ENCODE peak calls at places on chromosomes 7 and 10, in four cellular contexts. D is cardiac muscle cell; A is CD8-positive, alpha-beta T cell; S is AG04450. T is an unnamed sample.

GRCh38 chr7:18234519-18234918 is 206.9 kb upstream of the PRPS1L1 start:
- DNase-seq in A (no peak), D (no peak), S (no peak), T (no peak)

GRCh38 chr7:18408461-18408860 is 87.1 kb upstream of the HDAC9 start:
- DNase-seq in D (peak), A (no peak), S (no peak), T (no peak)

GRCh38 chr10:71486465-71487114 is 89.9 kb downstream of the CDH23 start:
- DNase-seq in A (no peak), D (peak), S (no peak), T (no peak)

GRCh38 chr7:138982204-138982623 is 1.0 kb upstream of the KIAA1549 start:
- DNase-seq in A (no peak), S (no peak), D (peak), T (no peak)

GRCh38 chr7:92330835-92331438 is 85.2 kb downstream of the ANKIB1 start:
- DNase-seq in S (no peak), D (no peak), A (no peak), T (no peak)

GRCh38 chr7:106023369-106024322 is 60.6 kb downstream of the CDHR3 start:
- DNase-seq in A (no peak), S (no peak), D (no peak), T (no peak)

GRCh38 chr7:55266243-55266642 is 98.9 kb upstream of the LANCL2 start:
- DNase-seq in S (no peak), A (no peak), D (no peak), T (no peak)

GRCh38 chr10:34916368-34916767 is 101.3 kb upstream of the PARD3 start:
- DNase-seq in D (peak), A (no peak), S (peak), T (no peak)

GRCh38 chr10:7192831-7193348 is 217.9 kb downstream of the SFMBT2 start:
- DNase-seq in S (no peak), A (peak), D (no peak), T (no peak)

GRCh38 chr7:159096736-159097581 is 47.7 kb downstream of the VIPR2 start:
- DNase-seq in S (no peak), A (no peak), D (no peak), T (peak)

GRCh38 chr7:114140561-114140960 is 221.8 kb upstream of the PPP1R3A start:
- DNase-seq in D (no peak), A (no peak), S (no peak), T (no peak)

GRCh38 chr10:130202984-130203617 is 66.9 kb downstream of the GLRX3 start:
- DNase-seq in A (no peak), D (no peak), S (no peak), T (no peak)

GRCh38 chr7:137020351-137020750 is 151.9 kb downstream of the CHRM2 start:
- DNase-seq in D (no peak), S (no peak), A (no peak), T (no peak)

GRCh38 chr7:79735012-79735411 is 281.5 kb upstream of the MAGI2 start:
- DNase-seq in A (no peak), D (no peak), S (no peak), T (no peak)

GRCh38 chr10:76871697-76872295 is 765.8 kb downstream of the KCNMA1 start:
- DNase-seq in A (no peak), S (no peak), D (no peak), T (no peak)

GRCh38 chr7:128104109-128104742 is 73.0 kb upstream of the LRRC4 start:
- DNase-seq in A (no peak), S (no peak), D (peak), T (peak)

GRCh38 chr10:90226526-90226925 is 525.1 kb downstream of the KIF20B start:
- DNase-seq in D (no peak), A (no peak), S (no peak), T (no peak)
- H3K27ac ChIP-seq in D (no peak), A (no peak), S (no peak), T (no peak)

DNA sequence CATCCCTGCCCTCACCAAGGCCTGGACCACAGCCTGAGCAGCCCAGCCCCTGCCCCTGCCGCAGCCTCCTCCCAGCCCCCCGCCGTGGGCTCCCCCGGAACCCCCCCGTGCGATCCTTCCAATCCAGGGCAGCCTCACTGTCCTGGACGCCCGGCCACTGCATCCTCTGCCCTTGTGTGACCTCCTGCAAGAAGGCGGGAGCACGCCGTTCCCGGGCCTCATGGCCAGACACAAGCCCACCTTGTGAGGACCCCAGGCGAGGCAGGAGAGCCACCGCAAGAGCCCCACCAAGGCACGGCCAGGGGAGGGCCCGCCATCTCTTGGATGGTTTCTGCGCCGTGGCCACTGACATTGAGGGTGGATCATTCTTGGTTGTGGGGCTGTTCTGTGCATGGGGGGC is 7.8 kb upstream of the LFNG start:
- DNase-seq in A (no peak), D (no peak), S (no peak), T (no peak)
- H3K27ac ChIP-seq in A (peak), D (no peak), S (no peak), T (peak)

DNA sequence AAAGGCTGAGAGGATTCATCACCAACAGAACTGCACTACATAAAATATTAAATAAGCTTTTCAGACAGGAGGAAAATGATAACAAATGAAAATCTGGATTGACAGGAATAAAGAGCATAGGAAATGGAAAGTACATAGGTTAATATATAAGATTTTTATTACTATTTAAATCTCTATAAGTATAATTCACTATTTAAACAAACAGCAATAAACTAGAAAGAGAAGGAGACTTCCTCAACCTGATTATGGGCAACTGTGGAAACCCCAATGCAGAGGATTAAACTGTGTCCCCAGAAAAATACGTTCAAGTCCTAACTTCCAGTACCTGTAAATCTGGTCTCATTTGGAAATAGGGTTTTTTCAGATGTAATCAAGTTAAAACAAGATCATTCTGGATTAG is 14.8 kb upstream of the ASL start:
- DNase-seq in A (no peak), D (no peak), S (no peak), T (no peak)
- H3K27ac ChIP-seq in A (no peak), D (no peak), S (no peak), T (no peak)

DNA sequence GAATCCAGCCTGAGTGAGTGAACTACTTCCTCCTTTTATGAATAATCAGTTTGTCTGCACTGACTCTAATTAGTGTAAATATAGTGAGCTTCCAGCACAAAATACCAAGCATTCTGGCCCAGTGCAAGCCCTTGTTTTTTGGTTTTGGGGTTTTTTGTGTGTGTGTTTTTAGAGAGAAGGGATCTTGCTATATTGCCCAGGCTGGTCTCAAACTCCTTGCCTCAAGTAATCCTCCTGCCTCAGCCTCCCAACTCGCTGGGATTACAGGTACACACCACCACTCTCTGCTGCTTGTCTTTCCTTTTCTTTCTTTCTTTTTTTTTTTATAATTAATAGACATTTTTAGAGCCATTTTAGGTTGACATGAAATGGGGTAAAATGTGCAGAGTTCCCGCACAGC is 244.3 kb downstream of the SKIDA1 start:
- DNase-seq in D (no peak), A (no peak), S (no peak), T (no peak)
- H3K27ac ChIP-seq in D (no peak), A (no peak), S (no peak), T (no peak)

GRCh38 chr10:46094197-46094500 is 48.1 kb upstream of the MSMB start:
- DNase-seq in A (no peak), D (no peak), S (no peak), T (no peak)
- H3K27ac ChIP-seq in A (peak), D (peak), S (no peak), T (no peak)

DNA sequence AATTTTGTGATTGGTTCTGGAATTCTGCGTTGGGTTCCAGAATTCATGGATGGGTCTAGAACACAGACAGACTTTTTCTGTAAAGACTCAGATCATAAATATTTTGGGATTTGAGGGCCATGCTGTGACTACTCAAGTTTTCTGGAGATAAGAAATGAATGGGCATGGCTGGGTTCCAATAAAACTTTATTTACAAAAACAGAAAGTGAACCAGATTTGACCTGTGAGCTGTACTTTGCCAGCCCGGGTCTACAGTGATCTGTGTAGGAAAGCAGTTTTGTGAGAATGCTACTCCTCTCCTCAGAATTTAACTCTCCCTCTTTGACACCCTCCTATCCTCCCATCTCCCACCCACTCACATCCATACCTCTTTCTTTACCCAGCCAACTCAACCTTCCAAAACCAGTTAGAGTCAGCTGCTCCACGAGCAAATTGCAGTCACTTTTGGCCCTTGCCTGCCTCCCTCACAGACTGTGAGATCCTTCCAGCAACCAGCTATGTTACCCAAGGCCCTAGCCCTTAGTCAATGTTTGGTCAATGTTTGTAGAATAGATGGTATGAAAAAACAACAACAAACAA is 312.8 kb upstream of the ZMIZ1 start:
- DNase-seq in S (no peak), A (no peak), D (no peak), T (no peak)
- H3K27ac ChIP-seq in S (peak), A (no peak), D (no peak), T (no peak)

DNA sequence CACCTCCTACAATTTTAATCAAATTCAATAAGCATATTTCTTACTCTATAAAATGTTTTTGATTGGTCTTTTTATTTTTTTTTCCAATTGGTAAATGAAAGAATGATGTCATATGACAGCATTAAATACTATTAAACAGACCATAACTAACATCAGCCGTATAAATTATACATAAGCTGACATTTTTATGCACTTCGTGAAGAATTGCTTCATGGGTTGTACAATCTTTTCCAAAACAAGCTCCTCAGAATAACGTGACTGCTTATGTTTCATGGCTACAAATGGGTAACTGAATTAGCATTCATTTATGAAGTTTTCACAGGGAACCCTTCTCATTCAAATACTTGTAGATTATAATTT is 371.1 kb upstream of the MGMT start:
- DNase-seq in A (no peak), D (no peak), S (no peak), T (no peak)
- H3K27ac ChIP-seq in A (no peak), D (no peak), S (no peak), T (no peak)

DNA sequence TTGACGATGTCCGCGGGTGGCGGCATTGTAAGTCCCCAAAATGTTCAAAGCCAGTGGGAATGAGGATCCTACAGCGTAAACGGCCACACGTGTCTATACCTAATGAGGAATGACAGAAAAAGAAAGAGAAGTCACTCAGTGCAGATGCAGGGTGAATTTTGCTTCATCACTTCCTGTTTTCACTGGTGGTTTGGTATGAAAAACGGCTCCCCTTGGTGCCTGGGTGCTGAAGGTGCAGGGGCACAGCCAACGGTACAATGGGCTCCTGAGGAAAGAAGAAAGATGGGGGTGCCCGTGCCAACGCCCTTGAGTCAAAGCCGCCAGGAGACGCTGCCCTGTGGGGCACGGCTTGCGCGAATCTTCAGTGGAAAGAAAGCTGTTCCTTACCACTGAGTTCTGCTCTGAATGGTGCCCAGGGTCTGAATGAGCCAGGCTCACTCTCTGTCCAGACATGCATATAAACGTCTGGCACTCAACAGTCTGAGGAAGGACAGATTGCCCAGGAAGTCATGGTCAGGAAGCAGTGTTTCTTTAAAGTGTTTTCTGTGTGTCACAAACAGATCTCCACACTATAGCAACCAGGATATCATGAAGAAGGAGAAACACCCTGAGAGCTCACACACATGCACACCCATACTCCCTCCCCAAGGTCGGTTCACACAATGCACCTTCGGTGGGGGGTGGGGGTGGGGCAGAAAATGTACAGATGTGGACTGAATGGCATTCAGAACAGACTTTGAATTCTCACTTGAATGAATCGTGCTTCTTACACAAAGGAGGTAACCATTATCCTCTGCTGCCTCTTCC is 105.8 kb downstream of the ELMO1 start:
- DNase-seq in S (no peak), A (peak), D (no peak), T (no peak)
- H3K27ac ChIP-seq in S (no peak), A (peak), D (peak), T (peak)

GRCh38 chr10:43596546-43596945 is 9.7 kb upstream of the ZNF485 start:
- DNase-seq in A (no peak), S (no peak), D (no peak), T (no peak)

GRCh38 chr10:43598447-43598846 is 7.8 kb upstream of the ZNF485 start:
- DNase-seq in S (no peak), D (peak), A (no peak), T (peak)

GRCh38 chr10:43594944-43595589 is 11.2 kb upstream of the ZNF485 start:
- DNase-seq in A (no peak), D (peak), S (no peak), T (peak)

GRCh38 chr10:43599333-43599732 is 6.9 kb upstream of the ZNF485 start:
- DNase-seq in D (no peak), S (no peak), A (no peak), T (no peak)

DNA sequence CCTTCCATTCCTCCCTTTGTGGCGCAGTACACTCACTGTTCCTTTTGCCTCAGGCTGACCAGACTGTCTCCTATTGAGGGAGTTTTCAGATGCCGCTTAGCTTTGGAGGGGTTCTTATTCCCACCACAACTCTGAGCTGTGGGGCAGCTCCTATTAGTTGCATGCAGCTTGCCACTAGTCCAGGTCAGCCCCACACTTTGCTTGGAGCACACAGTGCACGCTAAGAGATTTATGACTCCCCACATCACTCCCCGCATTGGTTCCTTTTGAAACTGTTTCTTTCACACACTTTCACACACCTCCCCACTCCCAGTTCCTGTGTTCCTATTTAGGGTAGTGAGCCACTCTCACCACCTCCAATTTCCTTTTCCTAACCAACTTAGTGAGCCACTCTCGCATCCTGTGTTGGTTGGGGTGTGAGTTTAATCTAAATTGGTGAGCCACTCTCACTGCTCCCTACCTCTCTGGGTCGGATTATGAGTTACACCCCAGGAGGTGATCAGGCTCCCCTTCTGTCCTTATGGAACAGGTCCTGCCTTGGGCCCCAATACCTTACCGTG is 10.4 kb upstream of the ZNF485 start:
- DNase-seq in S (no peak), A (no peak), D (no peak), T (no peak)
- H3K27ac ChIP-seq in S (no peak), A (no peak), D (no peak), T (no peak)

T was measured in heart right ventricle.